ENCODE peak calls at places on chromosomes 1 and 21, in seven cellular contexts. One of them, this sample, is unnamed. For H3K27me3, the result is how much of the 10 kb centered on the place peaks cover.

GRCh38 chr1:198155253-198155652 is 1.5 kb upstream of the NEK7 start:
- DNase-seq in adrenal gland: no peak
- DNase-seq in breast epithelium: no peak
- DNase-seq in transverse colon: no peak
- DNase-seq in heart left ventricle: no peak
- DNase-seq in IMR-90: peak
- DNase-seq in uterus: no peak
- DNase-seq in this sample: no peak

GRCh38 chr1:109792056-109792831 is 28.5 kb upstream of the EPS8L3 start:
- DNase-seq in adrenal gland: peak
- DNase-seq in breast epithelium: peak
- DNase-seq in transverse colon: peak
- DNase-seq in heart left ventricle: peak
- DNase-seq in IMR-90: peak
- DNase-seq in uterus: peak
- DNase-seq in this sample: no peak

GRCh38 chr21:10463156-10463555 is 58.2 kb upstream of the TPTE start:
- DNase-seq in adrenal gland: no peak
- DNase-seq in breast epithelium: no peak
- DNase-seq in transverse colon: no peak
- DNase-seq in heart left ventricle: no peak
- DNase-seq in IMR-90: no peak
- DNase-seq in uterus: no peak
- DNase-seq in this sample: no peak

GRCh38 chr1:68570859-68571258 is 74.0 kb upstream of the DEPDC1 start:
- DNase-seq in adrenal gland: no peak
- DNase-seq in breast epithelium: no peak
- DNase-seq in transverse colon: no peak
- DNase-seq in heart left ventricle: no peak
- DNase-seq in IMR-90: no peak
- DNase-seq in uterus: no peak
- DNase-seq in this sample: no peak

GRCh38 chr1:83716641-83717040 is 282.3 kb downstream of the TTLL7 start:
- DNase-seq in adrenal gland: no peak
- DNase-seq in breast epithelium: no peak
- DNase-seq in transverse colon: no peak
- DNase-seq in heart left ventricle: no peak
- DNase-seq in IMR-90: no peak
- DNase-seq in uterus: no peak
- DNase-seq in this sample: no peak

GRCh38 chr1:15953791-15954201 is 22.1 kb downstream of the ZBTB17 start:
- DNase-seq in adrenal gland: no peak
- DNase-seq in breast epithelium: no peak
- DNase-seq in transverse colon: no peak
- DNase-seq in heart left ventricle: no peak
- DNase-seq in IMR-90: no peak
- DNase-seq in uterus: no peak
- DNase-seq in this sample: no peak

GRCh38 chr1:54716299-54717047 is 812 bp downstream of the TTC4 start:
- DNase-seq in adrenal gland: no peak
- DNase-seq in breast epithelium: no peak
- DNase-seq in transverse colon: no peak
- DNase-seq in heart left ventricle: no peak
- DNase-seq in IMR-90: peak
- DNase-seq in uterus: no peak
- DNase-seq in this sample: no peak

GRCh38 chr21:46110499-46111192 is 12.7 kb downstream of the COL6A2 start:
- DNase-seq in adrenal gland: no peak
- DNase-seq in breast epithelium: peak
- DNase-seq in transverse colon: peak
- DNase-seq in heart left ventricle: peak
- DNase-seq in IMR-90: no peak
- DNase-seq in uterus: peak
- DNase-seq in this sample: no peak

GRCh38 chr1:185008746-185009360 is 34.5 kb upstream of the NIBAN1 start:
- DNase-seq in adrenal gland: no peak
- DNase-seq in breast epithelium: no peak
- DNase-seq in transverse colon: no peak
- DNase-seq in heart left ventricle: no peak
- DNase-seq in IMR-90: no peak
- DNase-seq in uterus: no peak
- DNase-seq in this sample: no peak

GRCh38 chr1:192977089-192977706 is 82.0 kb downstream of the UCHL5 start:
- DNase-seq in adrenal gland: no peak
- DNase-seq in breast epithelium: no peak
- DNase-seq in transverse colon: no peak
- DNase-seq in heart left ventricle: no peak
- DNase-seq in IMR-90: no peak
- DNase-seq in uterus: no peak
- DNase-seq in this sample: no peak

GRCh38 chr1:100860397-100860991 is 34.1 kb downstream of the EXTL2 start:
- DNase-seq in adrenal gland: no peak
- DNase-seq in breast epithelium: no peak
- DNase-seq in transverse colon: no peak
- DNase-seq in heart left ventricle: no peak
- DNase-seq in IMR-90: peak
- DNase-seq in uterus: no peak
- DNase-seq in this sample: no peak

GRCh38 chr1:209432443-209432825 is 151.1 kb upstream of the CAMK1G start:
- DNase-seq in adrenal gland: no peak
- DNase-seq in breast epithelium: no peak
- DNase-seq in transverse colon: no peak
- DNase-seq in heart left ventricle: no peak
- DNase-seq in IMR-90: no peak
- DNase-seq in uterus: no peak
- DNase-seq in this sample: no peak
- H3K27ac ChIP-seq in adrenal gland: no peak
- H3K27ac ChIP-seq in breast epithelium: peak
- H3K27ac ChIP-seq in transverse colon: no peak
- H3K27ac ChIP-seq in heart left ventricle: no peak
- H3K27ac ChIP-seq in IMR-90: no peak
- H3K27ac ChIP-seq in uterus: no peak
- H3K27ac ChIP-seq in this sample: no peak

GRCh38 chr1:46718727-46719622 is at the start of gene EFCAB14:
- DNase-seq in adrenal gland: peak
- DNase-seq in breast epithelium: peak
- DNase-seq in transverse colon: peak
- DNase-seq in heart left ventricle: peak
- DNase-seq in IMR-90: peak
- DNase-seq in uterus: peak
- DNase-seq in this sample: peak
- TF ChIP-seq POLR2A in adrenal gland: peak
- TF ChIP-seq POLR2A in breast epithelium: peak
- TF ChIP-seq POLR2A in transverse colon: peak
- TF ChIP-seq POLR2A in heart left ventricle: no peak
- TF ChIP-seq POLR2A in IMR-90: peak
- TF ChIP-seq POLR2A in uterus: peak
- TF ChIP-seq POLR2A in this sample: no peak

GRCh38 chr1:8425150-8425780 is 107.4 kb downstream of the SLC45A1 start:
- DNase-seq in adrenal gland: no peak
- DNase-seq in breast epithelium: no peak
- DNase-seq in transverse colon: no peak
- DNase-seq in heart left ventricle: no peak
- DNase-seq in IMR-90: no peak
- DNase-seq in uterus: no peak
- DNase-seq in this sample: no peak

GRCh38 chr1:8424539-8425116 is 106.7 kb downstream of the SLC45A1 start:
- DNase-seq in adrenal gland: peak
- DNase-seq in breast epithelium: no peak
- DNase-seq in transverse colon: peak
- DNase-seq in heart left ventricle: peak
- DNase-seq in IMR-90: no peak
- DNase-seq in uterus: no peak
- DNase-seq in this sample: peak

GRCh38 chr1:8426996-8427395 is 109.1 kb downstream of the SLC45A1 start:
- DNase-seq in adrenal gland: no peak
- DNase-seq in breast epithelium: no peak
- DNase-seq in transverse colon: no peak
- DNase-seq in heart left ventricle: no peak
- DNase-seq in IMR-90: no peak
- DNase-seq in uterus: no peak
- DNase-seq in this sample: no peak

GRCh38 chr1:8427493-8427892 is 109.6 kb downstream of the SLC45A1 start:
- DNase-seq in adrenal gland: no peak
- DNase-seq in breast epithelium: no peak
- DNase-seq in transverse colon: no peak
- DNase-seq in heart left ventricle: no peak
- DNase-seq in IMR-90: no peak
- DNase-seq in uterus: no peak
- DNase-seq in this sample: no peak

GRCh38 chr1:8425781-8426161 is 107.9 kb downstream of the SLC45A1 start:
- DNase-seq in adrenal gland: no peak
- DNase-seq in breast epithelium: no peak
- DNase-seq in transverse colon: no peak
- DNase-seq in heart left ventricle: no peak
- DNase-seq in IMR-90: no peak
- DNase-seq in uterus: no peak
- DNase-seq in this sample: no peak
- H3K27me3 ChIP-seq in adrenal gland: under half
- H3K27me3 ChIP-seq in breast epithelium: under half
- H3K27me3 ChIP-seq in transverse colon: under half
- H3K27me3 ChIP-seq in heart left ventricle: under half
- H3K27me3 ChIP-seq in IMR-90: under half
- H3K27me3 ChIP-seq in uterus: under half
- H3K27me3 ChIP-seq in this sample: under half

GRCh38 chr1:6871300-6871972 is 86.2 kb downstream of the CAMTA1 start:
- DNase-seq in adrenal gland: no peak
- DNase-seq in breast epithelium: no peak
- DNase-seq in transverse colon: no peak
- DNase-seq in heart left ventricle: no peak
- DNase-seq in IMR-90: no peak
- DNase-seq in uterus: no peak
- DNase-seq in this sample: no peak

GRCh38 chr1:6869002-6869380 is 83.7 kb downstream of the CAMTA1 start:
- DNase-seq in adrenal gland: no peak
- DNase-seq in breast epithelium: no peak
- DNase-seq in transverse colon: no peak
- DNase-seq in heart left ventricle: no peak
- DNase-seq in IMR-90: no peak
- DNase-seq in uterus: no peak
- DNase-seq in this sample: no peak

GRCh38 chr1:6870571-6870970 is 85.3 kb downstream of the CAMTA1 start:
- DNase-seq in adrenal gland: no peak
- DNase-seq in breast epithelium: no peak
- DNase-seq in transverse colon: no peak
- DNase-seq in heart left ventricle: no peak
- DNase-seq in IMR-90: peak
- DNase-seq in uterus: no peak
- DNase-seq in this sample: no peak

GRCh38 chr1:6868371-6869001 is 83.2 kb downstream of the CAMTA1 start:
- DNase-seq in adrenal gland: no peak
- DNase-seq in breast epithelium: no peak
- DNase-seq in transverse colon: no peak
- DNase-seq in heart left ventricle: no peak
- DNase-seq in IMR-90: no peak
- DNase-seq in uterus: no peak
- DNase-seq in this sample: no peak

DNA sequence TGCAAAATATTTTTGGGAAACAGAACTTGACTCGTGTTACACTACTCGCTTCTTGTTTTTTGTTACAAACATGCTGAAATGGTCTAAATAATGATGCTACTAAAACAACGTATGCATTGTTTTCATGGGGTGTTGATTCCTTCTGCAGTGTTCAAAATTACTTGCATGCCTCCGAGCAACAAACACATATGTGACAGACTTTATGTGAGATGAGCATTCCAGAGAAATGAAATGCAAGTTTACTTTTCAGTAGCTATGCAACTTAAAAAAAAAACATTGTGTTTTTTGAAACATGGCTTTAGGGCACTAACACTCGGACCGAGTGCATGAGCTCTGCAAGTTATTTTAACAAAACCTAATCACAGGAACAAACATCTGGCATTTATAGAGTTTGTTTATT is 84.8 kb downstream of the CAMTA1 start:
- DNase-seq in adrenal gland: no peak
- DNase-seq in breast epithelium: no peak
- DNase-seq in transverse colon: no peak
- DNase-seq in heart left ventricle: no peak
- DNase-seq in IMR-90: no peak
- DNase-seq in uterus: no peak
- DNase-seq in this sample: no peak
- H3K27ac ChIP-seq in adrenal gland: no peak
- H3K27ac ChIP-seq in breast epithelium: peak
- H3K27ac ChIP-seq in transverse colon: no peak
- H3K27ac ChIP-seq in heart left ventricle: no peak
- H3K27ac ChIP-seq in IMR-90: no peak
- H3K27ac ChIP-seq in uterus: no peak
- H3K27ac ChIP-seq in this sample: no peak

This sample was measured in spleen.